ENCODE peak calls at places on chromosome 2, in seven cellular contexts. Y, W, N, R, T, E and V are unnamed samples.
A peak's percentile ranks its signal among the peaks of the same experiment; 100 is the strongest.

GRCh38 chr2:235543851-235544686 is 50.2 kb downstream of the AGAP1 start:
- DNase-seq in Y (no peak), W (no peak), N (no peak), R (no peak), T (no peak), E (no peak), V (no peak)

GRCh38 chr2:9234680-9235387 is 28.2 kb downstream of the ASAP2 start:
- DNase-seq in Y (peak; percentile 93), W (no peak), N (peak; percentile 68), R (no peak), T (peak; percentile 86), E (peak; percentile 82), V (no peak)

GRCh38 chr2:157046396-157046795 is 211.1 kb upstream of the GALNT5 start:
- DNase-seq in Y (no peak), W (no peak), N (no peak), R (no peak), T (no peak), E (no peak), V (no peak)

GRCh38 chr2:190888449-190888848 is 7.8 kb downstream of the GLS start:
- DNase-seq in Y (no peak), W (no peak), N (no peak), R (no peak), T (no peak), E (no peak), V (no peak)

GRCh38 chr2:96315400-96316071 is 9.6 kb upstream of the ITPRIPL1 start:
- DNase-seq in Y (peak; percentile 40), W (no peak), N (no peak), R (no peak), T (peak; percentile 50), E (no peak), V (no peak)

GRCh38 chr2:196205891-196206408 is 34.6 kb upstream of the STK17B start:
- DNase-seq in Y (peak; percentile 7), W (no peak), N (no peak), R (peak; percentile 61), T (no peak), E (no peak), V (no peak)

GRCh38 chr2:239715606-239716005 is 309.5 kb downstream of the NDUFA10 start:
- DNase-seq in Y (no peak), W (peak; percentile 28), N (no peak), R (no peak), T (no peak), E (peak; percentile 44), V (peak; percentile 28)

GRCh38 chr2:168929031-168929430 is 27.9 kb downstream of the G6PC2 start:
- DNase-seq in Y (no peak), W (no peak), N (no peak), R (no peak), T (no peak), E (no peak), V (no peak)

GRCh38 chr2:7430869-7431641 is 513.8 kb downstream of the RNF144A start:
- DNase-seq in Y (peak; percentile 2), W (peak; percentile 87), N (no peak), R (no peak), T (no peak), E (no peak), V (peak; percentile 79)

GRCh38 chr2:181876614-181877063 is 14.9 kb upstream of the ITPRID2 start:
- DNase-seq in Y (peak; percentile 96), W (no peak), N (no peak), R (no peak), T (peak; percentile 66), E (no peak), V (no peak)

DNA sequence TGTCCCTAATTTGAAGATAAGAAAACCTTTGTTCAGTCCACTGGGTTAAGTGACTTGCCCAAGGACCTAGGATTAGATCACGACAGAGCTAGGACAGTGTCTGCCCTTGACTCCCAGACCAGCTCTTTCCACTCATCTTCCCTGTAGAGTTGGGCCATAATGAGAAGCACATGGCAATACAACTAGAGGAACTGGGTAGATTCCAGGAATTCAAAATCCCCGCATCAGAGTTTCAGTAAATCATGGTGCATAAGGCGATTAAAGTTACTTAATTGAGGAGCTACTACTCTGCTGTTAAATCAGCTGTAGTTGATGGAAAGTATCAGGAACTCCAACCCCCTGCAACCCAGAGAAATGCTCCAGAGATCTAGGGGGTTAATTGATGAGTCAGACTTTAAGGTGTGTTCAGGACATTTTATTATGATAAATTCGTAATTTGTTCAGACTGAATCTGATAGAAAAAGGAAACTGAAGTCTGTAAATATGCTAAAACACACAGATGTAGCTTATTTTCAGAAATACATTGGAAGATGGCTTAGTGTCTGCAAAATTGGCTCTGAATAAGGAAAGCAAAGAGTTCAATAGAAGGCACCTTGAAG is 5.7 kb downstream of the ANTXR1 start:
- DNase-seq in Y (no peak), W (no peak), N (no peak), R (no peak), T (no peak), E (no peak), V (no peak)
- TF ChIP-seq CTCF in Y (no peak), W (no peak), N (no peak), R (no peak), T (no peak), E (no peak), V (no peak)

GRCh38 chr2:227870710-227871374 is 589 bp upstream of the DAW1 start:
- DNase-seq in Y (peak; percentile 92), W (no peak), N (peak; percentile 71), R (no peak), T (no peak), E (no peak), V (no peak)
- H3K4me3 ChIP-seq in Y (peak overlapping the region; percentile 23), W (peak overlapping the region; percentile 41), N (peak overlapping the region; percentile 55), R (peak overlapping the region; percentile 4), T (peak overlapping the region; percentile 42), E (peak overlapping the region; percentile 40), V (peak overlapping the region; percentile 30)

GRCh38 chr2:44269831-44270230 is 5.4 kb upstream of the SLC3A1 start:
- DNase-seq in Y (no peak), W (no peak), N (no peak), R (peak; percentile 23), T (no peak), E (no peak), V (no peak)

GRCh38 chr2:44273076-44273475 is 2.2 kb upstream of the SLC3A1 start:
- DNase-seq in Y (no peak), W (no peak), N (no peak), R (no peak), T (no peak), E (no peak), V (no peak)

GRCh38 chr2:44268259-44268649 is 7.0 kb upstream of the SLC3A1 start:
- DNase-seq in Y (peak; percentile 48), W (no peak), N (no peak), R (no peak), T (no peak), E (peak; percentile 71), V (no peak)

GRCh38 chr2:44273596-44273995 is 1.7 kb upstream of the SLC3A1 start:
- DNase-seq in Y (no peak), W (no peak), N (no peak), R (no peak), T (peak; percentile 4), E (no peak), V (no peak)

DNA sequence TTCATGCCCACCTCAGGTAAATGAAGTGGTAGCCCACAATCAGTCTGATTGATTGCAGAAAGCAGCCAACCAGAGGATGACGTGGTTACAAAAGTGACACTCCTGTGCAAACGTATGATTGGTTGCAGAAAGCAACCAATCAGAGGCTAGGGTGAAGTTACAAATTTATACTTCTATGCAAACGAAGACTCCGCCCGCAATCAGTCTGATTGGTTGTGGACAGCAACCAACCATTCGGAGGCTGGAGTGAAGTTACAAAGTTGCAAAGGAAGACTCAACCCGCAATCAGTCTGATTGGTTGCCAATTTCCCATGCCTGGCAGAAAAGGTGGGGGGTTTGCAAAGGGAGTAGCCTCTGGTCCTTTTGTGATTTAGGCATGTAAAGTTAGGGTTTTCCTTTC is 4.0 kb upstream of the SLC3A1 start:
- DNase-seq in Y (no peak), W (no peak), N (no peak), R (no peak), T (no peak), E (no peak), V (no peak)
- TF ChIP-seq CTCF in Y (no peak), W (no peak), N (no peak), R (no peak), T (no peak), E (no peak), V (no peak)

GRCh38 chr2:26632624-26633185 is 8.5 kb downstream of the CIB4 start:
- DNase-seq in Y (no peak), W (peak; percentile 30), N (no peak), R (no peak), T (no peak), E (no peak), V (no peak)
- H3K4me3 ChIP-seq in Y (no peak overlapping the region), W (no peak overlapping the region), N (no peak overlapping the region), R (no peak overlapping the region), T (no peak overlapping the region), E (no peak overlapping the region), V (no peak overlapping the region)